ENCODE peak calls at places on chromosome 16, in four cellular contexts. T is activated naive CD8-positive, alpha-beta T cell treated with anti-CD3 and anti-CD28 coated beads for 36 hours; P is AG04450; V is activated CD8-positive, alpha-beta memory T cell treated with anti-CD3 and anti-CD28 coated beads for 4 hours. G is an unnamed sample.

GRCh38 chr16:69563605-69564580 is 1.9 kb upstream of the NFAT5 start:
- DNase-seq in P (no peak), T (peak), V (peak), G (no peak)

GRCh38 chr16:79066621-79067020 is 533.9 kb downstream of the MAF start:
- DNase-seq in T (no peak), V (no peak), P (no peak), G (no peak)

GRCh38 chr16:82337355-82337754 is 167.3 kb upstream of the MPHOSPH6 start:
- DNase-seq in P (no peak), T (no peak), V (no peak), G (no peak)

GRCh38 chr16:74997042-74997491 is 1.8 kb upstream of the ZNRF1 start:
- DNase-seq in P (no peak), V (no peak), T (no peak), G (no peak)

GRCh38 chr16:29007865-29008593 is 23.2 kb downstream of the LAT start:
- DNase-seq in V (peak), T (peak), P (peak), G (no peak)

GRCh38 chr16:20911361-20911760 is 10.8 kb downstream of the LYRM1 start:
- DNase-seq in V (no peak), T (peak), P (no peak), G (no peak)

GRCh38 chr16:81873843-81874752 is 95.0 kb downstream of the PLCG2 start:
- DNase-seq in V (no peak), P (no peak), T (peak), G (no peak)

GRCh38 chr16:56400458-56400857 is 24.9 kb downstream of the AMFR start:
- DNase-seq in V (no peak), P (no peak), T (no peak), G (no peak)

GRCh38 chr16:78177927-78178326 is 78.5 kb downstream of the WWOX start:
- DNase-seq in V (no peak), P (no peak), T (no peak), G (no peak)

GRCh38 chr16:49181812-49182211 is 99.8 kb downstream of the CBLN1 start:
- DNase-seq in T (no peak), P (no peak), V (no peak), G (no peak)

GRCh38 chr16:3793161-3793576 is 75.8 kb upstream of the TRAP1 start:
- DNase-seq in V (no peak), P (no peak), T (no peak), G (no peak)

GRCh38 chr16:70331588-70332358 is 14.9 kb upstream of the DDX19A start:
- DNase-seq in T (no peak), P (no peak), V (no peak), G (no peak)

GRCh38 chr16:84040823-84041391 is 1.7 kb downstream of the SLC38A8 start:
- DNase-seq in V (no peak), T (no peak), P (no peak), G (peak)

GRCh38 chr16:24771132-24771778 is 41.8 kb downstream of the TNRC6A start:
- DNase-seq in P (peak), V (no peak), T (no peak), G (peak)

GRCh38 chr16:81738831-81739496 is 40.1 kb upstream of the PLCG2 start:
- DNase-seq in V (no peak), P (no peak), T (no peak), G (no peak)

GRCh38 chr16:10009691-10010090 is 172.5 kb downstream of the GRIN2A start:
- DNase-seq in V (no peak), T (no peak), P (no peak), G (no peak)

GRCh38 chr16:68658258-68658973 is 13.3 kb downstream of the CDH3 start:
- DNase-seq in V (no peak), P (no peak), T (no peak), G (peak)

GRCh38 chr16:67486805-67487204 is 3.5 kb upstream of the AGRP start:
- DNase-seq in P (no peak), T (no peak), V (no peak), G (no peak)

GRCh38 chr16:67390816-67391423 is 2.4 kb downstream of the TPPP3 start:
- DNase-seq in T (no peak), P (no peak), V (no peak), G (no peak)

GRCh38 chr16:380837-381787 is 666 bp downstream of the PGAP6 start:
- DNase-seq in P (no peak), V (no peak), T (no peak), G (no peak)

GRCh38 chr16:54493594-54493993 is 207.0 kb upstream of the IRX3 start:
- DNase-seq in V (no peak), T (no peak), P (no peak), G (no peak)

GRCh38 chr16:79528281-79528680 is 72.3 kb downstream of the MAF start:
- DNase-seq in P (no peak), V (no peak), T (no peak), G (no peak)

GRCh38 chr16:47475786-47476185 is 14.7 kb downstream of the PHKB start:
- DNase-seq in P (no peak), V (no peak), T (no peak), G (no peak)

GRCh38 chr16:4303973-4304372 is 11.9 kb upstream of the GLIS2 start:
- DNase-seq in P (no peak), T (no peak), V (no peak), G (no peak)

GRCh38 chr16:61581417-61582046 is 454.7 kb downstream of the CDH8 start:
- DNase-seq in T (no peak), P (no peak), V (no peak), G (no peak)

GRCh38 chr16:1379863-1380174 is 28.1 kb downstream of the GNPTG start:
- DNase-seq in V (no peak), T (no peak), P (no peak), G (no peak)

GRCh38 chr16:1141201-1141600 is 11.7 kb upstream of the CACNA1H start:
- DNase-seq in P (no peak), V (no peak), T (no peak), G (no peak)

GRCh38 chr16:68072038-68072695 is 13.0 kb upstream of the NFATC3 start:
- DNase-seq in P (no peak), V (no peak), T (no peak), G (no peak)

GRCh38 chr16:86134802-86135461 is 236.0 kb downstream of the IRF8 start:
- DNase-seq in T (no peak), V (no peak), P (no peak), G (no peak)

GRCh38 chr16:72301416-72302048 is 129.6 kb upstream of the PMFBP1 start:
- DNase-seq in T (no peak), P (no peak), V (no peak), G (no peak)

GRCh38 chr16:79601092-79601977 is 798 bp upstream of the MAF start:
- DNase-seq in T (no peak), V (no peak), P (no peak), G (no peak)

GRCh38 chr16:87448866-87449265 is 44.0 kb downstream of the ZCCHC14 start:
- DNase-seq in T (no peak), P (no peak), V (no peak), G (no peak)

GRCh38 chr16:82368041-82368440 is 198.0 kb upstream of the MPHOSPH6 start:
- DNase-seq in V (no peak), P (no peak), T (no peak), G (no peak)

GRCh38 chr16:84048871-84049270 is 6.3 kb upstream of the SLC38A8 start:
- DNase-seq in T (no peak), V (no peak), P (no peak), G (no peak)

GRCh38 chr16:85169333-85170065 is 57.2 kb upstream of the CIBAR2 start:
- DNase-seq in P (no peak), T (peak), V (no peak), G (no peak)

GRCh38 chr16:88287219-88287618 is 95.5 kb upstream of the ZNF469 start:
- DNase-seq in T (no peak), P (no peak), V (no peak), G (no peak)

G was measured in skeletal muscle cell.